ENCODE peak calls at places on chromosomes 5 and 9, in four cellular contexts. E is HCT116, P is SK-N-SH, M is A549. I is an unnamed sample.

GRCh38 chr9:133115604-133116345 is 5.3 kb downstream of the RALGDS start:
- DNase-seq in E (no peak), P (no peak), M (no peak), I (no peak)

GRCh38 chr9:33165263-33166151 is 1.6 kb downstream of the B4GALT1 start:
- DNase-seq in E (no peak), P (no peak), M (peak; percentile 73), I (no peak)

GRCh38 chr5:173735691-173736090 is 119.2 kb upstream of the BOD1 start:
- DNase-seq in E (no peak), P (no peak), M (no peak), I (no peak)

GRCh38 chr5:141763526-141763925 is 81.5 kb upstream of the ARAP3 start:
- DNase-seq in E (no peak), P (peak; percentile 53), M (no peak), I (no peak)

GRCh38 chr5:110165366-110165765 is 475.6 kb downstream of the MAN2A1 start:
- DNase-seq in E (no peak), P (no peak), M (no peak), I (no peak)

GRCh38 chr9:5557606-5558587 is 47.6 kb downstream of the PDCD1LG2 start:
- DNase-seq in E (no peak), P (no peak), M (no peak), I (no peak)

GRCh38 chr9:108053555-108054061 is 564.0 kb upstream of the KLF4 start:
- DNase-seq in E (no peak), P (no peak), M (no peak), I (peak; percentile 1)

GRCh38 chr9:92807757-92808725 is 43.4 kb upstream of the BICD2 start:
- DNase-seq in E (no peak), P (peak; percentile 47), M (no peak), I (peak; percentile 57)

GRCh38 chr5:41510176-41510831 is at the start of gene PLCXD3:
- DNase-seq in E (no peak), P (peak; percentile 69), M (peak; percentile 32), I (peak; percentile 61)

GRCh38 chr9:27179245-27179870 is 70.3 kb downstream of the TEK start:
- DNase-seq in E (no peak), P (no peak), M (no peak), I (no peak)

GRCh38 chr5:170747851-170748250 is 35.7 kb upstream of the GABRP start:
- DNase-seq in E (peak; percentile 16), P (peak; percentile 59), M (peak; percentile 36), I (peak; percentile 59)

GRCh38 chr9:108168451-108168850 is 678.9 kb upstream of the KLF4 start:
- DNase-seq in E (no peak), P (no peak), M (no peak), I (no peak)

GRCh38 chr5:59587489-59588337 is 305.8 kb downstream of the PDE4D start:
- DNase-seq in E (no peak), P (peak; percentile 77), M (peak; percentile 39), I (peak; percentile 88)

GRCh38 chr9:128554155-128554862 is 1.9 kb downstream of the SPTAN1 start:
- DNase-seq in E (peak; percentile 35), P (peak; percentile 37), M (peak; percentile 72), I (peak; percentile 88)

GRCh38 chr5:118981783-118982182 is 6.6 kb downstream of the DTWD2 start:
- DNase-seq in E (no peak), P (no peak), M (no peak), I (no peak)

GRCh38 chr9:91758491-91758981 is 191.5 kb downstream of the ROR2 start:
- DNase-seq in E (peak; percentile 32), P (peak; percentile 73), M (peak; percentile 57), I (peak; percentile 90)

GRCh38 chr5:126471875-126472537 is 48.8 kb downstream of the GRAMD2B start:
- DNase-seq in E (no peak), P (no peak), M (no peak), I (no peak)

GRCh38 chr5:126469925-126470324 is 46.7 kb downstream of the GRAMD2B start:
- DNase-seq in E (no peak), P (no peak), M (no peak), I (no peak)

GRCh38 chr5:126471247-126471646 is 48.0 kb downstream of the GRAMD2B start:
- DNase-seq in E (no peak), P (no peak), M (no peak), I (no peak)

GRCh38 chr5:126468091-126468490 is 44.9 kb downstream of the GRAMD2B start:
- DNase-seq in E (no peak), P (no peak), M (no peak), I (no peak)

DNA sequence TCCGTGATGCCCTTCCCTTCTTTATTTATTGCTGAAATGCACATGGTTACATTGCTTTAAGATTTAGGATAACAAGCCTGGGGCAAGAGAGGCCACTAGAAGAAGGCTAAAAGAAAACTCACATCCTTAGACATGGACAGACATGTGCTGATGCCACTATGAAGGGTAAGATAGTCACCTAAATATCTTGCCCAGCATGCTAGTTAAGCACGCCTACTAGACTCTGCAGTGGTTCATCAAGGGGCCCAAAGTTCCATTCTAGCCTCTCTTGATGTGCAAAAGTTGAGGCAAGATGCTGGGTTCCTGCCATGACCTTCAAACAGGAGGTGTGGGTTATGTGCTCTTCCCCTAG is 49.3 kb downstream of the GRAMD2B start:
- DNase-seq in E (no peak), P (no peak), M (no peak), I (no peak)
- H3K4me2 ChIP-seq in E (peak overlapping the region; percentile 69), P (peak overlapping the region; percentile 51), M (peak overlapping the region; percentile 58), I (peak overlapping the region; percentile 6)

GRCh38 chr5:34550977-34551376 is 105.2 kb upstream of the RAI14 start:
- DNase-seq in E (no peak), P (no peak), M (no peak), I (no peak)

GRCh38 chr5:34554656-34555055 is 101.5 kb upstream of the RAI14 start:
- DNase-seq in E (no peak), P (no peak), M (no peak), I (no peak)

GRCh38 chr5:34552129-34552528 is 104.0 kb upstream of the RAI14 start:
- DNase-seq in E (no peak), P (no peak), M (no peak), I (no peak)

GRCh38 chr5:34553544-34553943 is 102.6 kb upstream of the RAI14 start:
- DNase-seq in E (no peak), P (no peak), M (no peak), I (no peak)

GRCh38 chr5:34552686-34553085 is 103.4 kb upstream of the RAI14 start:
- DNase-seq in E (no peak), P (no peak), M (no peak), I (no peak)
- TF ChIP-seq REST in E (no peak), P (peak; percentile 92), M (peak; percentile 76), I (no peak)

GRCh38 chr5:156376751-156377150 is 49.8 kb downstream of the SGCD start:
- DNase-seq in E (no peak), P (no peak), M (no peak), I (no peak)
- H3K4me2 ChIP-seq in E (no peak overlapping the region), P (no peak overlapping the region), M (no peak overlapping the region), I (no peak overlapping the region)

GRCh38 chr5:122517091-122517490 is 205.1 kb downstream of the SNCAIP start:
- DNase-seq in E (no peak), P (no peak), M (no peak), I (no peak)
- TF ChIP-seq REST in E (no peak), P (no peak), M (no peak), I (no peak)

DNA sequence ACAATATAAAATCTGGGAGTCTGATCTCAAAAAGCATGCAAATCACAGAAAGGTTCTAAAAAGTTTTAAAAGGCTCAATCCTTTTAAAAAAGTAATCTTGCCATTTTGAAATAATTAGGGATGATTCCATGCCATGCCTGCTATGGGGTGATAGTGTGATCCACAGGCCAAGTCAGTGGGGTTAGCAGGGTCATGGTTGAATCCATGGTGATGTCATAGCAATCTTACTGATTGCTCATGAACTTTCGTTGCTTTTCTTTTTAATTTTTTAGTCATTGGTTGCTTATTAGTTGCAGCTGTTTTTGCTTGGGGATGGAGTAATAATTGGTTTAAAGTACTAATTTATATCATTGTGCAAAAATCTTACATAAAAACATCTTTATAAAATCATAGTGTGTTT is 485.0 kb downstream of the ENC1 start:
- DNase-seq in E (no peak), P (no peak), M (no peak), I (no peak)
- H3K4me2 ChIP-seq in E (no peak overlapping the region), P (no peak overlapping the region), M (no peak overlapping the region), I (no peak overlapping the region)

DNA sequence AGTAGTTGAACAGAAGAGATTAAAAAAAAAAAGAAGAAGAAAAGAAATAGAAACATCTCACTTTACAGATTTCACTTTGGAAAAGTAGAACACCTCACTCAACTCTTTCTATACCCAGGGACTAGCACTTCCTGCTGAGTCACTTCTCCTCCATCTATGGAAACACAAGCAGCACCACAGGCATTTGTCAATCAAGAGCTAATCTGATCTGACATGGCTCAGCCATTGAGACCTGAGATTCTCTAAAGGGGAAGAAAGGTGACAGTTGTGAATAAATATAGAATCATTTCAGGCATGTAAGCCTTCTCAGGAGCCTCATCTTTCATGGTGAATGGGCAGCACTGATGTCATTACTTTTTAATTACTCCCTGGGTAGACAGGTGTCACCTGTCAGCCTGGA is 559.9 kb downstream of the HINT1 start:
- DNase-seq in E (peak; percentile 4), P (no peak), M (no peak), I (no peak)
- TF ChIP-seq REST in E (no peak), P (no peak), M (no peak), I (no peak)